ENCODE peak calls at places on chromosome 2, in ten cellular contexts. B is fibroblast of mammary gland; J is fibroblast of the conjunctiva; U is T-cell; T is AG10803; S is activated naive CD4-positive, alpha-beta T cell treated with Interleukin-2 at 50 U/mL for 16 hours; F is neural crest cell; K is frontal cortex; Z is DMS53; V is MCF 10A. G is an unnamed sample.

GRCh38 chr2:185859506-185859905 is 120.9 kb downstream of the FSIP2 start:
- DNase-seq in B (peak), F (no peak), T (no peak), K (no peak), S (no peak), V (peak), Z (no peak), U (no peak), J (no peak), G (no peak)

GRCh38 chr2:235642446-235643107 is 148.7 kb downstream of the AGAP1 start:
- DNase-seq in K (no peak), V (peak), S (no peak), F (no peak), T (peak), J (no peak), B (peak), Z (no peak), U (no peak), G (no peak)

GRCh38 chr2:70923378-70924015 is 12.2 kb upstream of the ATP6V1B1 start:
- DNase-seq in S (no peak), Z (peak), T (no peak), F (no peak), V (no peak), U (no peak), K (no peak), B (no peak), J (no peak), G (no peak)

GRCh38 chr2:168758970-168759820 is 43.2 kb upstream of the NOSTRIN start:
- DNase-seq in U (no peak), S (peak), T (peak), Z (peak), F (no peak), B (peak), J (peak), K (peak), V (peak), G (peak)

GRCh38 chr2:218482651-218483050 is 63.7 kb downstream of the VIL1 start:
- DNase-seq in V (no peak), B (no peak), S (no peak), Z (no peak), J (no peak), U (no peak), T (peak), K (no peak), F (no peak), G (no peak)

GRCh38 chr2:67130526-67131309 is 266.4 kb upstream of the ETAA1 start:
- DNase-seq in Z (no peak), V (peak), U (no peak), F (no peak), K (no peak), J (no peak), B (peak), T (no peak), S (no peak), G (no peak)

GRCh38 chr2:240293865-240294461 is 141.5 kb upstream of the GPC1 start:
- DNase-seq in Z (no peak), F (no peak), J (no peak), U (no peak), K (no peak), B (no peak), S (no peak), T (no peak), V (no peak), G (no peak)

GRCh38 chr2:165891943-165892342 is 61.6 kb downstream of the TTC21B start:
- DNase-seq in B (peak), T (no peak), J (no peak), U (no peak), K (no peak), Z (no peak), F (no peak), V (no peak), S (no peak), G (no peak)

G was measured in COR-L47.